ENCODE peak calls at places on chromosomes 3 and 15, in six cellular contexts. R is transverse colon, D is hippocampal formation, A is cardiac muscle cell, M is NCI-H2107, H is tibial artery. E is an unnamed sample.

GRCh38 chr3:54122046-54122801 is at the start of gene CACNA2D3:
- DNase-seq in R (peak), A (peak), M (no peak), H (no peak), D (no peak), E (no peak)

GRCh38 chr15:101578443-101578894 is 73.7 kb downstream of the TM2D3 start:
- DNase-seq in A (peak), R (peak), D (peak), H (no peak), M (no peak), E (peak)

GRCh38 chr3:31300802-31301443 is 231.8 kb upstream of the STT3B start:
- DNase-seq in M (no peak), D (no peak), A (peak), H (no peak), R (no peak), E (no peak)

GRCh38 chr3:156579427-156579851 is 24.5 kb upstream of the SSR3 start:
- DNase-seq in H (no peak), M (no peak), D (no peak), A (no peak), R (no peak), E (no peak)

GRCh38 chr15:26974120-26974780 is 3.3 kb downstream of the GABRG3 start:
- DNase-seq in R (no peak), D (peak), M (no peak), H (no peak), A (peak), E (no peak)

GRCh38 chr15:80620931-80621330 is 74.2 kb upstream of the ABHD17C start:
- DNase-seq in M (no peak), R (no peak), A (no peak), D (no peak), H (no peak), E (no peak)

GRCh38 chr3:94098487-94098886 is 35.6 kb downstream of the NSUN3 start:
- DNase-seq in D (no peak), M (no peak), H (no peak), R (no peak), A (peak), E (no peak)

GRCh38 chr15:65154720-65155119 is 21.1 kb upstream of the PDCD7 start:
- DNase-seq in M (no peak), R (no peak), A (no peak), D (no peak), H (no peak), E (no peak)

GRCh38 chr3:133944181-133944580 is 48.5 kb upstream of the RAB6B start:
- DNase-seq in M (no peak), A (no peak), D (no peak), R (no peak), H (peak), E (peak)

GRCh38 chr3:132167870-132168269 is 133.1 kb upstream of the CPNE4 start:
- DNase-seq in A (no peak), R (no peak), D (no peak), H (no peak), M (no peak), E (no peak)

GRCh38 chr3:108117245-108117644 is 26.4 kb upstream of the CD47 start:
- DNase-seq in D (no peak), H (no peak), R (no peak), A (no peak), M (no peak), E (no peak)

GRCh38 chr3:9500108-9501050 is 53.2 kb downstream of the LHFPL4 start:
- DNase-seq in D (no peak), M (no peak), R (peak), H (no peak), A (peak), E (peak)

GRCh38 chr15:74412159-74412558 is 21.6 kb downstream of the SEMA7A start:
- DNase-seq in A (no peak), R (no peak), M (no peak), D (no peak), H (no peak), E (no peak)

GRCh38 chr3:112167758-112168157 is 34.7 kb upstream of the GCSAM start:
- DNase-seq in M (no peak), D (no peak), R (no peak), A (no peak), H (no peak), E (no peak)

GRCh38 chr3:133532951-133533350 is 40.5 kb upstream of the CDV3 start:
- DNase-seq in H (no peak), A (peak), M (no peak), R (no peak), D (no peak), E (no peak)

GRCh38 chr15:65412556-65412955 is 10.2 kb downstream of the IGDCC4 start:
- DNase-seq in D (no peak), R (no peak), A (no peak), H (no peak), M (no peak), E (no peak)

GRCh38 chr3:73547427-73548036 is 77.2 kb downstream of the PDZRN3 start:
- DNase-seq in R (no peak), A (peak), M (no peak), D (no peak), H (no peak), E (peak)

GRCh38 chr15:66251790-66252355 is 1.7 kb downstream of the MEGF11 start:
- DNase-seq in H (no peak), A (no peak), D (no peak), M (no peak), R (no peak), E (no peak)

GRCh38 chr15:99719096-99719541 is 14.1 kb downstream of the LYSMD4 start:
- DNase-seq in A (peak), D (no peak), H (no peak), R (no peak), M (peak), E (peak)

GRCh38 chr3:43534676-43535075 is 87.1 kb downstream of the ANO10 start:
- DNase-seq in H (no peak), R (no peak), M (no peak), A (no peak), D (no peak), E (no peak)

GRCh38 chr15:72722071-72722696 is 36.2 kb downstream of the BBS4 start:
- DNase-seq in A (peak), D (peak), R (peak), H (no peak), M (peak), E (peak)

GRCh38 chr3:65732060-65732933 is 306.4 kb downstream of the MAGI1 start:
- DNase-seq in H (no peak), M (no peak), D (peak), R (no peak), A (peak), E (peak)

GRCh38 chr3:10782011-10782410 is 34.0 kb upstream of the SLC6A11 start:
- DNase-seq in R (no peak), A (no peak), M (no peak), D (no peak), H (no peak), E (no peak)

GRCh38 chr3:197555281-197556261 is at the start of gene BDH1:
- DNase-seq in H (no peak), A (peak), R (peak), D (peak), M (peak), E (peak)

GRCh38 chr3:119911748-119912147 is 129.8 kb downstream of the NR1I2 start:
- DNase-seq in A (no peak), R (no peak), D (no peak), M (no peak), H (no peak), E (no peak)

GRCh38 chr3:51722362-51722761 is 15.5 kb downstream of the GRM2 start:
- DNase-seq in D (no peak), A (no peak), M (no peak), R (no peak), H (no peak), E (no peak)

GRCh38 chr3:100151024-100151707 is 36.9 kb upstream of the FILIP1L start:
- DNase-seq in D (no peak), A (no peak), R (no peak), H (no peak), M (no peak), E (no peak)

GRCh38 chr15:58331903-58332675 is 99.7 kb upstream of the LIPC start:
- DNase-seq in M (peak), R (peak), H (peak), D (peak), A (peak), E (peak)

GRCh38 chr3:72482589-72483249 is 365.5 kb downstream of the SHQ1 start:
- DNase-seq in H (peak), M (no peak), D (no peak), R (peak), A (peak), E (peak)

GRCh38 chr3:174620138-174620537 is 239.0 kb upstream of the NAALADL2 start:
- DNase-seq in R (no peak), A (peak), D (no peak), H (no peak), M (no peak), E (no peak)

GRCh38 chr15:27983496-27983895 is 115.6 kb downstream of the OCA2 start:
- DNase-seq in R (no peak), D (no peak), A (no peak), M (no peak), H (no peak), E (no peak)

GRCh38 chr3:179026636-179027035 is 45.0 kb downstream of the ZMAT3 start:
- DNase-seq in A (peak), H (no peak), D (no peak), R (no peak), M (no peak), E (no peak)

GRCh38 chr3:39639344-39640236 is 169.8 kb upstream of the MYRIP start:
- DNase-seq in M (no peak), A (peak), R (no peak), H (no peak), D (no peak), E (peak)

GRCh38 chr3:126049289-126050049 is 34.5 kb downstream of the SLC41A3 start:
- DNase-seq in R (no peak), A (no peak), D (no peak), H (no peak), M (no peak), E (no peak)

GRCh38 chr3:170792511-170792910 is 77.5 kb downstream of the RPL22L1 start:
- DNase-seq in A (no peak), D (no peak), M (no peak), R (no peak), H (no peak), E (no peak)

GRCh38 chr15:79957741-79958140 is 13.3 kb downstream of the BCL2A1 start:
- DNase-seq in R (no peak), M (no peak), A (peak), D (no peak), H (no peak), E (no peak)

GRCh38 chr15:55246567-55246966 is 43.0 kb downstream of the RAB27A start:
- DNase-seq in H (no peak), A (no peak), D (no peak), M (no peak), R (no peak), E (no peak)

GRCh38 chr3:55570361-55570760 is 83.3 kb upstream of the WNT5A start:
- DNase-seq in R (no peak), H (no peak), A (peak), D (no peak), M (no peak), E (no peak)

E was measured in SJSA1.